ENCODE peak calls at places on chromosomes 12 and 14, in six cellular contexts. One of them, this sample, is unnamed.

GRCh38 chr12:1970331-1970900 is 33.8 kb downstream of the DCP1B start:
- DNase-seq in GM12878: no peak
- DNase-seq in GM12891: no peak
- DNase-seq in H1: no peak
- DNase-seq in K562: no peak
- DNase-seq in HepG2: no peak
- DNase-seq in this sample: no peak

GRCh38 chr12:65778268-65779090 is 45.8 kb upstream of the HMGA2 start:
- DNase-seq in GM12878: no peak
- DNase-seq in GM12891: no peak
- DNase-seq in H1: no peak
- DNase-seq in K562: no peak
- DNase-seq in HepG2: no peak
- DNase-seq in this sample: no peak

GRCh38 chr14:22536853-22537338 is 52.1 kb downstream of the DAD1 start:
- DNase-seq in GM12878: peak; percentile 94
- DNase-seq in GM12891: peak; percentile 51
- DNase-seq in H1: no peak
- DNase-seq in K562: peak; percentile 77
- DNase-seq in HepG2: no peak
- DNase-seq in this sample: peak; percentile 54

GRCh38 chr12:130141105-130141504 is 21.2 kb upstream of the FZD10 start:
- DNase-seq in GM12878: no peak
- DNase-seq in GM12891: no peak
- DNase-seq in H1: no peak
- DNase-seq in K562: no peak
- DNase-seq in HepG2: no peak
- DNase-seq in this sample: no peak

GRCh38 chr14:86481105-86481504 is 951.2 kb downstream of the FLRT2 start:
- DNase-seq in GM12878: no peak
- DNase-seq in GM12891: no peak
- DNase-seq in H1: no peak
- DNase-seq in K562: no peak
- DNase-seq in HepG2: no peak
- DNase-seq in this sample: no peak

GRCh38 chr12:45789025-45789424 is 59.5 kb downstream of the ARID2 start:
- DNase-seq in GM12878: no peak
- DNase-seq in GM12891: no peak
- DNase-seq in H1: no peak
- DNase-seq in K562: no peak
- DNase-seq in HepG2: no peak
- DNase-seq in this sample: no peak

GRCh38 chr12:76037130-76038105 is 5.8 kb upstream of the PHLDA1 start:
- DNase-seq in GM12878: peak; percentile 34
- DNase-seq in GM12891: no peak
- DNase-seq in H1: no peak
- DNase-seq in K562: peak; percentile 61
- DNase-seq in HepG2: peak; percentile 77
- DNase-seq in this sample: no peak

GRCh38 chr12:180445-180844 is 33.5 kb downstream of the SLC6A12 start:
- DNase-seq in GM12878: peak; percentile 25
- DNase-seq in GM12891: peak; percentile 66
- DNase-seq in H1: no peak
- DNase-seq in K562: no peak
- DNase-seq in HepG2: no peak
- DNase-seq in this sample: no peak

GRCh38 chr14:47674546-47675238 is 713 bp downstream of the MDGA2 start:
- DNase-seq in GM12878: no peak
- DNase-seq in GM12891: peak; percentile 7
- DNase-seq in H1: peak; percentile 75
- DNase-seq in K562: no peak
- DNase-seq in HepG2: no peak
- DNase-seq in this sample: no peak

GRCh38 chr12:5716221-5716620 is 228.8 kb downstream of the ANO2 start:
- DNase-seq in GM12878: no peak
- DNase-seq in GM12891: no peak
- DNase-seq in H1: no peak
- DNase-seq in K562: no peak
- DNase-seq in HepG2: no peak
- DNase-seq in this sample: no peak

GRCh38 chr14:89241934-89242670 is 174.9 kb downstream of the FOXN3 start:
- DNase-seq in GM12878: no peak
- DNase-seq in GM12891: no peak
- DNase-seq in H1: no peak
- DNase-seq in K562: no peak
- DNase-seq in HepG2: no peak
- DNase-seq in this sample: no peak

GRCh38 chr12:77377116-77377515 is 311.7 kb upstream of the E2F7 start:
- DNase-seq in GM12878: no peak
- DNase-seq in GM12891: no peak
- DNase-seq in H1: no peak
- DNase-seq in K562: no peak
- DNase-seq in HepG2: no peak
- DNase-seq in this sample: no peak

GRCh38 chr12:119940881-119941280 is 48.2 kb upstream of the BICDL1 start:
- DNase-seq in GM12878: no peak
- DNase-seq in GM12891: no peak
- DNase-seq in H1: no peak
- DNase-seq in K562: no peak
- DNase-seq in HepG2: peak; percentile 89
- DNase-seq in this sample: no peak

GRCh38 chr12:28222959-28223662 is 32.9 kb downstream of the CCDC91 start:
- DNase-seq in GM12878: no peak
- DNase-seq in GM12891: no peak
- DNase-seq in H1: no peak
- DNase-seq in K562: no peak
- DNase-seq in HepG2: no peak
- DNase-seq in this sample: peak; percentile 4

GRCh38 chr14:99821519-99822165 is 28.4 kb downstream of the EML1 start:
- DNase-seq in GM12878: no peak
- DNase-seq in GM12891: no peak
- DNase-seq in H1: no peak
- DNase-seq in K562: no peak
- DNase-seq in HepG2: no peak
- DNase-seq in this sample: no peak

GRCh38 chr14:92759300-92759678 is 10.9 kb upstream of the LGMN start:
- DNase-seq in GM12878: no peak
- DNase-seq in GM12891: no peak
- DNase-seq in H1: no peak
- DNase-seq in K562: peak; percentile 16
- DNase-seq in HepG2: no peak
- DNase-seq in this sample: no peak

DNA sequence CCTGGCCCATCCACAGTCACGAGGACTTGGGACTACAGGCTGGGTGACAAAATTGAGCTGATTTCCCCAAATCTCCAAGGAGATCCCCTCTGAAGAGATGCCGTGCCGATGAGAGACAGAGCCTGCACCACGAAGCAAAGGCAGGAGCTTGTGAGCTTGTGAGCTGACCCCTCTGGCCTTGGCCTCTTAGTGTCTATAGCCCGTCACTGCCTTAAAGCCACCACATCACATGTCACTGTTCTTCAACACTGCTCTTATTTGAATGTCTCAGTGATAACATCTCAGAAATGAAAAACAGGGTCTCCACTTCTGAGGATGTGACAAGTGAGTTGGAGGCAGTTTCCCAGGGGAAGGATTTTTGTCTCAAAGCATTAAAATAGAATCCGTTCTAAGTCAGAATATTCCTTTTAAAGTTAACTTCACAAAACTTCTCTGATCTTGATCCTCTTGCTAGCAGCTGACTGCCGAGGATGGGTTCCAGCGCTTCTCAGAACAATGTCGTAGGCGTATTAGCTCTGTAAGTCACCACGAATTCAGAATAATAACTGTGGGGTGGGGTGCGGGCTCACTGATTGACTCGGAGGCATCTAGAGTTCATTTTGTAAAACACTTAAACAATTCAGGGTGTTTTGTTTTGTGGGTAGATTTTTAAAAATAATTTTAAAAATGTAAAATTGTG is 37.5 kb downstream of the CHST11 start:
- DNase-seq in GM12878: peak; percentile 57
- DNase-seq in GM12891: no peak
- DNase-seq in H1: no peak
- DNase-seq in K562: peak; percentile 51
- DNase-seq in HepG2: no peak
- DNase-seq in this sample: no peak
- TF ChIP-seq TAF1 in GM12878: no peak
- TF ChIP-seq TAF1 in GM12891: no peak
- TF ChIP-seq TAF1 in H1: no peak
- TF ChIP-seq TAF1 in K562: no peak
- TF ChIP-seq TAF1 in HepG2: no peak
- TF ChIP-seq TAF1 in this sample: no peak

DNA sequence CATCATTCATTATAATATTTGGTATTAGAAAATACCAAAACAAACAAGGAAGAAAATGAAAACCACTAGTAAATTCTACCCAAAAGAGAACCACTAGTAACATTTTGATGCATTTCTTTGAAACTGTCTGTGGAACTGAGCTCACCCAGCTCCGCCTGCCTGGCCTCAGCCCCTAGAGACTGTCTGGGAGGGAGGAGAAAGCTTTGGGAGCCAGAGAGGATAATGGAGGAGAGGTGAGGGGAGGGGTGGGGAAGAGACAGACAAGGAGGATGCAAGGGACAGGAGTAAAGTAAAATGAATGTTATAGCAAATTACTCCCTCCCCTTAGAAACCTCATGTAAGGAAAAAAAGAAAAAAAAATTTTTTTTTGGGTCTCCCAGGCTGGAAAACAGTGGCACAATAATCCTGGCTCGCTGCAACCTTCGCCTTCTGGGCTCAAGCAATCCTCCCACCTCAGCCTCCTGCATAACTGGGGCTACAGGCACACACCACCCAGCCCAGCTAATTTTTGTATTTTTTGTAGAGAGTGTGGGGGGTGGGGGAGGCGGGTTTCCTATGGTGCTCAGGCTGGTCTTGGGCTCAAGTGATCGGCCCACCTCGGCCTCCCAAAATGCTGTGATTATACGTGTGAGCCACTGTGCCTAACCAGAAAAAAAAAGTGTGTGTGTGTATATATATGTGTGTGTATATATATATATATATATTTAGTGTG is 3.2 kb upstream of the MMP19 start:
- DNase-seq in GM12878: no peak
- DNase-seq in GM12891: no peak
- DNase-seq in H1: no peak
- DNase-seq in K562: no peak
- DNase-seq in HepG2: no peak
- DNase-seq in this sample: no peak
- TF ChIP-seq POLR2A in GM12878: no peak
- TF ChIP-seq POLR2A in GM12891: no peak
- TF ChIP-seq POLR2A in H1: no peak
- TF ChIP-seq POLR2A in K562: no peak
- TF ChIP-seq POLR2A in HepG2: no peak
- TF ChIP-seq POLR2A in this sample: no peak

GRCh38 chr14:103130965-103131364 is 7.7 kb downstream of the TNFAIP2 start:
- DNase-seq in GM12878: no peak
- DNase-seq in GM12891: no peak
- DNase-seq in H1: no peak
- DNase-seq in K562: no peak
- DNase-seq in HepG2: no peak
- DNase-seq in this sample: no peak
- TF ChIP-seq TAF1 in GM12878: no peak
- TF ChIP-seq TAF1 in GM12891: no peak
- TF ChIP-seq TAF1 in H1: no peak
- TF ChIP-seq TAF1 in K562: no peak
- TF ChIP-seq TAF1 in HepG2: no peak
- TF ChIP-seq TAF1 in this sample: no peak

GRCh38 chr12:101597164-101597563 is 2.4 kb downstream of the MYBPC1 start:
- DNase-seq in GM12878: no peak
- DNase-seq in GM12891: no peak
- DNase-seq in H1: no peak
- DNase-seq in K562: no peak
- DNase-seq in HepG2: no peak
- DNase-seq in this sample: no peak

GRCh38 chr12:101592448-101592847 is 2.3 kb upstream of the MYBPC1 start:
- DNase-seq in GM12878: no peak
- DNase-seq in GM12891: no peak
- DNase-seq in H1: no peak
- DNase-seq in K562: no peak
- DNase-seq in HepG2: peak; percentile 48
- DNase-seq in this sample: no peak

GRCh38 chr12:101592931-101593330 is 1.8 kb upstream of the MYBPC1 start:
- DNase-seq in GM12878: no peak
- DNase-seq in GM12891: no peak
- DNase-seq in H1: no peak
- DNase-seq in K562: no peak
- DNase-seq in HepG2: no peak
- DNase-seq in this sample: no peak

GRCh38 chr12:101596172-101596571 is 1.4 kb downstream of the MYBPC1 start:
- DNase-seq in GM12878: no peak
- DNase-seq in GM12891: no peak
- DNase-seq in H1: no peak
- DNase-seq in K562: no peak
- DNase-seq in HepG2: no peak
- DNase-seq in this sample: no peak

GRCh38 chr12:101594700-101595099 is at the start of gene MYBPC1:
- DNase-seq in GM12878: no peak
- DNase-seq in GM12891: no peak
- DNase-seq in H1: no peak
- DNase-seq in K562: no peak
- DNase-seq in HepG2: no peak
- DNase-seq in this sample: no peak
- TF ChIP-seq POLR2A in GM12878: no peak
- TF ChIP-seq POLR2A in GM12891: no peak
- TF ChIP-seq POLR2A in H1: no peak
- TF ChIP-seq POLR2A in K562: no peak
- TF ChIP-seq POLR2A in HepG2: no peak
- TF ChIP-seq POLR2A in this sample: no peak

DNA sequence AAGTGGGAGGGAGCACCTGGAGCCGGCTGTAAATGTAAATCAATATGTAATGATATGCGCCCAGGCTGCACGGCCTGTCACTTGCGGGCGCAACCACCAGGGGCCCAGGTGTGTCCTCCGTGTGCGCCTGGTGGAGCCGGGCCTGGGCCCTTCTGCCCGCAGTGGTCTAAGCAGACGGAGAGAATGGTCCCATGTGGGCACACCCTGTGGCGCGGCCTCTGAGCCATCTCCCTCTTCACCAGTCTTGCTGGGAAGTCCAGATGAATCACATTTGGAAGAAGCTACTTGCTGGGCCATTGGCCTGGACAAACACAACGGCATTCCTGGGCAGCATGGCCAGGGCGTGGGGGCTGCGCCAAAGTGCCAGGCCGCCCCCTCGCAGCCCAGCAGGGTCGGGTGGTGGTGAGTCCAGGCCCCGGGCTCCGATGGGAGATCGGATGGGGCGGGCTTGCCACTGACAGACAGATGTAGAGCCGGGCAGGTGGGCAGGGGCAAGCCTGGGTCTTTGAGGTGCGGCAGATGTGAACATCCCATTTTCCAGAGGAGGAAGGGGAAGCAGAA is 193.2 kb upstream of the C14orf180 start:
- DNase-seq in GM12878: no peak
- DNase-seq in GM12891: no peak
- DNase-seq in H1: no peak
- DNase-seq in K562: no peak
- DNase-seq in HepG2: no peak
- DNase-seq in this sample: no peak
- TF ChIP-seq TAF1 in GM12878: no peak
- TF ChIP-seq TAF1 in GM12891: no peak
- TF ChIP-seq TAF1 in H1: no peak
- TF ChIP-seq TAF1 in K562: no peak
- TF ChIP-seq TAF1 in HepG2: no peak
- TF ChIP-seq TAF1 in this sample: no peak

This sample was measured in GM12892.